ENCODE peak calls at places on chromosomes 2 and 18, in four cellular contexts. H is K562, F is cardiac muscle cell, D is endothelial cell. R is an unnamed sample.

GRCh38 chr2:165633431-165633830 is 160.6 kb downstream of the GALNT3 start:
- DNase-seq in H (no peak), F (no peak), D (no peak), R (no peak)

GRCh38 chr18:70072678-70073077 is 125.0 kb upstream of the CD226 start:
- DNase-seq in H (no peak), F (peak), D (no peak), R (no peak)

GRCh38 chr2:198177040-198177439 is 372.6 kb downstream of the PLCL1 start:
- DNase-seq in H (no peak), F (no peak), D (no peak), R (no peak)

GRCh38 chr2:156490467-156490840 is 54.3 kb downstream of the GPD2 start:
- DNase-seq in H (no peak), F (no peak), D (no peak), R (no peak)

GRCh38 chr2:183112575-183112974 is 11.7 kb upstream of the NUP35 start:
- DNase-seq in H (peak), F (no peak), D (no peak), R (no peak)

GRCh38 chr2:56009758-56010534 is 86.4 kb upstream of the EFEMP1 start:
- DNase-seq in H (peak), F (peak), D (no peak), R (no peak)

GRCh38 chr2:42252464-42252863 is 83.3 kb downstream of the EML4 start:
- DNase-seq in H (no peak), F (no peak), D (no peak), R (no peak)

GRCh38 chr2:148876589-148877402 is 1.8 kb downstream of the KIF5C start:
- DNase-seq in H (no peak), F (peak), D (peak), R (peak)

GRCh38 chr2:486381-486780 is 190.8 kb downstream of the TMEM18 start:
- DNase-seq in H (no peak), F (no peak), D (no peak), R (no peak)

GRCh38 chr2:11987151-11987550 is 240.7 kb downstream of the LPIN1 start:
- DNase-seq in H (no peak), F (no peak), D (no peak), R (no peak)

GRCh38 chr18:30440351-30440750 is 602.2 kb downstream of the DSC3 start:
- DNase-seq in H (no peak), F (no peak), D (no peak), R (no peak)

GRCh38 chr2:225002039-225002655 is 40.1 kb downstream of the DOCK10 start:
- DNase-seq in H (peak), F (peak), D (peak), R (no peak)

GRCh38 chr2:127546797-127547196 is 11.3 kb downstream of the MYO7B start:
- DNase-seq in H (no peak), F (no peak), D (no peak), R (no peak)

GRCh38 chr2:43689999-43690398 is 13.8 kb upstream of the C1GALT1C1L start:
- DNase-seq in H (no peak), F (no peak), D (no peak), R (no peak)

GRCh38 chr2:238600506-238601432 is 174.0 kb downstream of the ASB1 start:
- DNase-seq in H (no peak), F (no peak), D (no peak), R (no peak)

GRCh38 chr2:100107911-100108647 is 34.3 kb downstream of the AFF3 start:
- DNase-seq in H (no peak), F (no peak), D (no peak), R (no peak)

GRCh38 chr2:172861632-172862031 is 126.0 kb downstream of the RAPGEF4 start:
- DNase-seq in H (no peak), F (no peak), D (no peak), R (no peak)

GRCh38 chr2:234885113-234885512 is 66.7 kb upstream of the SH3BP4 start:
- DNase-seq in H (no peak), F (peak), D (no peak), R (no peak)

GRCh38 chr2:234881413-234882241 is 70.2 kb upstream of the SH3BP4 start:
- DNase-seq in H (peak), F (peak), D (peak), R (peak)

GRCh38 chr2:234884591-234884990 is 67.2 kb upstream of the SH3BP4 start:
- DNase-seq in H (no peak), F (no peak), D (no peak), R (no peak)

GRCh38 chr2:234880551-234881211 is 71.1 kb upstream of the SH3BP4 start:
- DNase-seq in H (no peak), F (no peak), D (no peak), R (no peak)

DNA sequence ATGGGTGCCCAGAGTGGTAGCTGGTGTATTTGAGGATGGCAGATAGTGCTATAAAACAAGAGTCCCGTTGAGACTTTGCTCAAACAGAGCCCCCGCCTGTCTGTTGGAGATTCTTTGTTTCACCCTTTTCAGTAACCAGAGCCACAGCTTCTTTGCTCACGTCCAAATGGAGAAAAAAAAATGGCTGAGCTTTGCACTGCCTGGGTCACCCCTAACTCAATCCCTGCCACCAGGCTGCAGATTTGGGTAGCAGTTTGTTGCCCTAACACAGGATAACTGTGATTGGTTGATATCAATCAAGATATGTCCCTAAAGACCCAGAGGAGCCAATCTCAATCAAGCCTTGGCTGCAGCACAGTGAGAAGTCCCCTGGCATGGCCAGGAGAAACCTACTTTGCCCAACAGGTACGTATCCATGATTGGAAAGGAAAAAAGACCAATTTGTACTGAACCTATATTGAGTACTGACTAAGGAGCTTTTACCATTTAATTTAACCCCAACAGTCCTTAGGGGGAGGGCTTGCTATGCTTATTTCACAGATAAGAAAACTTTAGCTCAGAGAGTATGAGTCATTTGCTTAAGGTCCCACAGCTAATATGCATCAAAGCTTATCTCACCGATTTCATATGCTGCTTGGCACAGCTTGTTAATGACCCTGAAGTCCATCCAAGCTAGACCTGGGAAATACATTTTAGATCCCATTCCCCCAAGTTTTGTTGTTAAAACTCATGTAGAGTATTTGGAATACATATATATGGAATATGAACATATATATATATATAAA is 72.0 kb upstream of the SH3BP4 start:
- DNase-seq in H (no peak), F (no peak), D (no peak), R (no peak)
- TF ChIP-seq CTCF in H (no peak), F (no peak), D (no peak), R (no peak)

GRCh38 chr18:53991805-53992204 is 232.7 kb downstream of the MBD2 start:
- DNase-seq in H (no peak), F (no peak), D (no peak), R (no peak)
- TF ChIP-seq CTCF in H (no peak), F (no peak), D (no peak), R (no peak)

DNA sequence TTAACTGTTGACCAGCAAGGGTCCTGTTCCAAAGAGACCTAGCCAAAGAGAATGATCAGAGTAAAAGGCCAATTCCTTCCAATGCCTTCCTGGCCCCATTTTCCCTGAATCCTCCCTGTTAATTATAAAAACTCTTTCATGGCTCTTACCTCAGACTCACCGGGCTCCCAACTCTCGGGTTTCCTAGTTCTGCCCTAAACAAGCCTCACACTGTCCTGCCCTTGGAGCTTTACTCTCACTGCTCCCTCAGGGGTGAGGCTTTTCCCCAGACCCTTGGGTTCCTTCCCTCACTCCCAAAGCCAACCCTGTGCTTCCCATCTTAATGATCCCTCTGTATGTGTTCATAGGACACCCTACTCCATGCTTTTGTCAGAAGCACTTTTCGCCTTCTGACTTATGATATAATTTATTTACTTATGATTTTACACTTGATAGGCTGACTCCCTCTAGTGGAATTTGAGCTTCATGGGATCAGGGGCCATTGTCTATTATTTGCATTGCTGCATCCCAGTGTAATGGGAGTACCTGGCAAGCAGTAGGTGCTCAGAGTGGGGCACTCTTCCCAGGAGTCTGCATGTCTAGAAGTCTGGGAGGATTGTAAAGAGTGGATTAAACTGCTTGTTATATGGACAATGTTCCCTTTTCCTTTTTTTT is 29.9 kb upstream of the ZNG1B start:
- DNase-seq in H (no peak), F (no peak), D (no peak), R (no peak)
- TF ChIP-seq CTCF in H (peak), F (peak), D (peak), R (no peak)

GRCh38 chr2:118321436-118322100 is 233.3 kb downstream of the INSIG2 start:
- DNase-seq in H (no peak), F (no peak), D (no peak), R (no peak)
- TF ChIP-seq CTCF in H (no peak), F (no peak), D (no peak), R (no peak)

DNA sequence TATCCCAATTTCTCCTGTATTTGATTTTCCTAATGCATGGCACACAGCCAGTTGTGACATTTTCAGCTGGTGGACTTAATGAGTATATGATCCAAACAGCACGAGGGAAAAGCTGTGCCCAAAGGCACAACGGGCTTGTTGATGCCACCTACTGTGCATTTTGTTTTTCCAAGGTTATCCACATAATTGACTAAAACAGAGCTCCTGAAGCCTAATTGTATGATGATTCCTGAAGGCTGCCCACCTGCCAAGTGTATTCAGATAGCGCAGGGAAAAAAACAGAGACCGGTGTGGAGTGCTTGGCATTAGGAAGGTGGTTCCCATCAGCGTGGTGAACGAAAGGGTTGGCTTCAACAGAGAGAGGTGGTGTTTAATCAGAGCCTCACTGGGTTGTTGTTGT is 14.9 kb downstream of the RBMS1 start:
- DNase-seq in H (no peak), F (no peak), D (no peak), R (no peak)
- TF ChIP-seq CTCF in H (no peak), F (no peak), D (no peak), R (no peak)

GRCh38 chr2:58110765-58111164 is 64.2 kb downstream of the VRK2 start:
- DNase-seq in H (peak), F (no peak), D (no peak), R (no peak)
- TF ChIP-seq CTCF in H (peak), F (no peak), D (peak), R (no peak)

R was measured in kidney.